ENCODE peak calls at places on chromosomes 13 and 19, in five cellular contexts. I is tibial artery, J is kidney epithelial cell, F is IMR-90, K is ovary. H is an unnamed sample.

GRCh38 chr13:95564948-95565347 is 12.4 kb downstream of the CLDN10 start:
- DNase-seq in I (no peak), J (peak; percentile 67), F (peak; percentile 34), K (no peak), H (peak; percentile 48)

GRCh38 chr13:25109341-25109740 is 13.4 kb downstream of the PABPC3 start:
- DNase-seq in I (no peak), J (no peak), F (no peak), K (no peak), H (no peak)

GRCh38 chr19:2266183-2266993 is 10.2 kb upstream of the JSRP1 start:
- DNase-seq in I (peak; percentile 90), J (no peak), F (peak; percentile 75), K (peak; percentile 79), H (no peak)

GRCh38 chr19:42254083-42254849 is 662 bp downstream of the ERF start:
- DNase-seq in I (peak; percentile 74), J (no peak), F (peak; percentile 32), K (peak; percentile 85), H (no peak)

GRCh38 chr19:28874742-28875141 is 338.2 kb downstream of the UQCRFS1 start:
- DNase-seq in I (no peak), J (no peak), F (no peak), K (no peak), H (no peak)

GRCh38 chr19:44927746-44928145 is 13.3 kb downstream of the APOC1 start:
- DNase-seq in I (no peak), J (no peak), F (peak; percentile 59), K (no peak), H (no peak)

GRCh38 chr19:47157455-47158321 is 27.1 kb downstream of the SAE1 start:
- DNase-seq in I (peak; percentile 39), J (peak; percentile 63), F (peak; percentile 72), K (no peak), H (no peak)

GRCh38 chr19:15962319-15962718 is 13.5 kb downstream of the OR10H4 start:
- DNase-seq in I (no peak), J (no peak), F (no peak), K (no peak), H (no peak)

GRCh38 chr13:101930331-101930730 is 471.5 kb downstream of the FGF14 start:
- DNase-seq in I (no peak), J (no peak), F (peak; percentile 12), K (no peak), H (no peak)

GRCh38 chr19:37654118-37654517 is 1.1 kb downstream of the ZFP30 start:
- DNase-seq in I (no peak), J (no peak), F (no peak), K (no peak), H (no peak)

GRCh38 chr13:32246468-32246867 is 68.7 kb downstream of the ZAR1L start:
- DNase-seq in I (peak; percentile 55), J (peak; percentile 23), F (peak; percentile 76), K (peak; percentile 37), H (no peak)

GRCh38 chr13:102536695-102537485 is 59.9 kb upstream of the TPP2 start:
- DNase-seq in I (no peak), J (no peak), F (no peak), K (no peak), H (no peak)

GRCh38 chr19:32824136-32824835 is 45.3 kb downstream of the SLC7A9 start:
- DNase-seq in I (no peak), J (no peak), F (no peak), K (no peak), H (no peak)

GRCh38 chr13:70253834-70254233 is 145.6 kb upstream of the KLHL1 start:
- DNase-seq in I (no peak), J (no peak), F (no peak), K (no peak), H (no peak)

GRCh38 chr13:49060698-49061387 is 85.1 kb downstream of the FNDC3A start:
- DNase-seq in I (no peak), J (no peak), F (peak; percentile 20), K (no peak), H (no peak)

GRCh38 chr13:112783946-112784500 is 94.2 kb downstream of the ATP11A start:
- DNase-seq in I (no peak), J (no peak), F (no peak), K (no peak), H (no peak)

GRCh38 chr13:88339271-88339741 is 668.1 kb downstream of the SLITRK5 start:
- DNase-seq in I (no peak), J (no peak), F (no peak), K (no peak), H (no peak)

GRCh38 chr19:47660435-47660832 is 51.5 kb downstream of the BICRA start:
- DNase-seq in I (no peak), J (no peak), F (no peak), K (no peak), H (no peak)

GRCh38 chr19:47427241-47428176 is 8.2 kb upstream of the MEIS3 start:
- DNase-seq in I (no peak), J (no peak), F (peak; percentile 45), K (peak; percentile 55), H (no peak)

GRCh38 chr19:3186891-3187661 is 1.3 kb downstream of the NCLN start:
- DNase-seq in I (no peak), J (no peak), F (no peak), K (peak; percentile 28), H (no peak)

GRCh38 chr13:113367020-113367560 is 3.2 kb upstream of the GRTP1 start:
- DNase-seq in I (no peak), J (no peak), F (no peak), K (no peak), H (no peak)

DNA sequence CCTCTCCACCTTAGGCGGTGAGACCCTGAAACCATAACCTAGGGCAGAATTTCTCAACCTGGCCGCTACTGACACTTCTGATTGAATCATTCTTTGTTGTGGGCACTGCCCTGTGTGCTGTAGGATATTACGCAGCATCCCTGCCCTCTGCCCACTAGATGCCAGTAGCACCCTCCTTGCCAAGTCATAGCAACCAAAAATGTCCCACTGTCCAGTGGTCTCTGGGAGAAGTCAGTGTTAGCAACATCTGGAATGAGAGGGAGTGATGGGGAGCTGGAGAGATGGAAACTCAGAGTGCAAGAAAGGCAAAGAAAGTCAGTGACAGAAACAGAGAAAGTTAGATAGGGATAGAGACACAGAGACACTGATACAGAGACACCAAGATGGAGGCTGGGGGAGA is 13.6 kb downstream of the KLK4 start:
- DNase-seq in I (no peak), J (no peak), F (no peak), K (no peak), H (no peak)
- TF ChIP-seq CTCF in I (no peak), J (no peak), F (no peak), K (no peak), H (no peak)

GRCh38 chr13:40648040-40648439 is 18.4 kb downstream of the FOXO1 start:
- DNase-seq in I (no peak), J (no peak), F (no peak), K (no peak), H (no peak)
- H3K4me3 ChIP-seq in I (no peak overlapping the region), J (no peak overlapping the region), F (no peak overlapping the region), K (no peak overlapping the region), H (no peak overlapping the region)

GRCh38 chr13:104691765-104692164 is 1625.5 kb upstream of the SLC10A2 start:
- DNase-seq in I (no peak), J (no peak), F (no peak), K (no peak), H (no peak)
- TF ChIP-seq CTCF in I (no peak), J (no peak), F (no peak), K (no peak), H (no peak)

GRCh38 chr19:13692096-13692495 is 72.2 kb upstream of the MRI1 start:
- DNase-seq in I (no peak), J (peak; percentile 26), F (peak; percentile 60), K (no peak), H (peak; percentile 25)
- H3K4me3 ChIP-seq in I (no peak overlapping the region), J (no peak overlapping the region), F (no peak overlapping the region), K (no peak overlapping the region), H (no peak overlapping the region)

GRCh38 chr19:10871711-10872550 is 578 bp downstream of the CARM1 start:
- DNase-seq in I (peak; percentile 47), J (no peak), F (no peak), K (peak; percentile 79), H (no peak)
- TF ChIP-seq CTCF in I (peak; percentile 16), J (peak; percentile 9), F (no peak), K (no peak), H (no peak)

GRCh38 chr19:18328340-18329034 is 5.6 kb upstream of the LSM4 start:
- DNase-seq in I (peak; percentile 99), J (peak; percentile 93), F (peak; percentile 97), K (peak; percentile 89), H (peak; percentile 94)
- H3K4me3 ChIP-seq in I (peak overlapping the region; percentile 31), J (peak overlapping the region; percentile 34), F (peak overlapping the region; percentile 35), K (no peak overlapping the region), H (peak overlapping the region; percentile 21)

GRCh38 chr19:13885826-13886365 is 9.0 kb downstream of the NANOS3 start:
- DNase-seq in I (no peak), J (no peak), F (no peak), K (no peak), H (no peak)

GRCh38 chr19:13887039-13887438 is 10.1 kb downstream of the NANOS3 start:
- DNase-seq in I (no peak), J (no peak), F (no peak), K (no peak), H (no peak)

GRCh38 chr19:13887529-13887928 is 10.6 kb downstream of the NANOS3 start:
- DNase-seq in I (no peak), J (no peak), F (peak; percentile 15), K (no peak), H (peak; percentile 54)

GRCh38 chr19:13890136-13890535 is 13.2 kb downstream of the NANOS3 start:
- DNase-seq in I (no peak), J (no peak), F (no peak), K (no peak), H (no peak)

DNA sequence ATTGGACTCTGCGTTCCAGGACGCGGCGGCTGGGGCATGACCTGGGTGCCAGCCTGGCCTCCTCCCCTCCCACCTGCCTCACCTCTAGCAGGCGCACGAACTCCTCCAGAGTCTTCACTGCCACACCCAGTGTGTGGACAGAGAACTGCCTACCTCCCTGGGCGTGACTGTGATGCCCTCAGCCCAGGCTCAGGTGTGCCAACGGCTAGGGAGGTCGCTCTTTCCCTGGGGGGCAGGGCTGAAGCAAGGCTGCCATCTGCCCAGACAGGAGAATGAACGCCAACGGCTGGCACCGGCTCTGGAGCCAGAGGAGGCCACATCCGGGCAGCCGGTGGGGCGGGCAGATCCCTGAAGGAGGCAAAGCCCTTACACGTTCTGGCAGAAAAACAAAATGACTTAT is 11.3 kb downstream of the NANOS3 start:
- DNase-seq in I (no peak), J (no peak), F (no peak), K (no peak), H (no peak)
- TF ChIP-seq CTCF in I (no peak), J (no peak), F (no peak), K (no peak), H (no peak)

H was measured in AG09309.